ENCODE peak calls at places on chromosome 7, in four cellular contexts. O is mesendoderm, Q is trophoblast cell, H is IMR-90. Z is an unnamed sample.
A peak's percentile ranks its signal among the peaks of the same experiment; 100 is the strongest.

GRCh38 chr7:145845345-145845744 is 271.3 kb upstream of the CNTNAP2 start:
- DNase-seq in H (no peak), Q (no peak), O (no peak), Z (no peak)

GRCh38 chr7:20301311-20301939 is 29.3 kb upstream of the ITGB8 start:
- DNase-seq in O (no peak), Q (peak; percentile 29), H (peak; percentile 75), Z (no peak)

GRCh38 chr7:100219271-100219737 is 445 bp upstream of the PVRIG start:
- DNase-seq in H (no peak), O (no peak), Q (no peak), Z (no peak)

GRCh38 chr7:132791036-132791435 is 214.8 kb upstream of the PLXNA4 start:
- DNase-seq in O (no peak), Q (no peak), H (no peak), Z (no peak)

GRCh38 chr7:98178321-98178720 is 32.9 kb upstream of the BHLHA15 start:
- DNase-seq in O (no peak), Q (peak; percentile 75), H (no peak), Z (no peak)

GRCh38 chr7:2734761-2735571 is 47.0 kb downstream of the AMZ1 start:
- DNase-seq in H (no peak), Q (no peak), O (no peak), Z (no peak)

GRCh38 chr7:66748791-66749190 is 8.3 kb downstream of the RABGEF1 start:
- DNase-seq in O (no peak), H (no peak), Q (no peak), Z (no peak)

GRCh38 chr7:44438851-44439250 is 51.6 kb downstream of the NUDCD3 start:
- DNase-seq in Q (no peak), H (peak; percentile 43), O (no peak), Z (no peak)

GRCh38 chr7:98935811-98936210 is 57.5 kb downstream of the TRRAP start:
- DNase-seq in Q (no peak), H (peak; percentile 68), O (no peak), Z (no peak)

GRCh38 chr7:33725111-33725510 is 180.2 kb upstream of the BMPER start:
- DNase-seq in H (no peak), Q (no peak), O (peak; percentile 74), Z (no peak)

GRCh38 chr7:158646766-158647474 is 57.7 kb downstream of the NCAPG2 start:
- DNase-seq in Q (no peak), O (peak; percentile 45), H (no peak), Z (no peak)

GRCh38 chr7:51350195-51350896 is 33.7 kb upstream of the COBL start:
- DNase-seq in H (no peak), Q (peak; percentile 40), O (no peak), Z (no peak)

GRCh38 chr7:95470452-95470851 is 15.3 kb upstream of the ASB4 start:
- DNase-seq in O (peak; percentile 38), Q (no peak), H (peak; percentile 16), Z (no peak)

GRCh38 chr7:129553861-129554530 is 51.7 kb downstream of the SMKR1 start:
- DNase-seq in O (no peak), Q (no peak), H (peak; percentile 64), Z (no peak)

GRCh38 chr7:104859754-104860426 is 154.1 kb upstream of the KMT2E start:
- DNase-seq in O (no peak), H (no peak), Q (no peak), Z (no peak)

GRCh38 chr7:106659963-106660861 is 746 bp downstream of the CCDC71L start:
- DNase-seq in H (peak; percentile 74), Q (peak; percentile 68), O (peak; percentile 93), Z (peak; percentile 77)

GRCh38 chr7:33764752-33765451 is 140.4 kb upstream of the BMPER start:
- DNase-seq in O (peak; percentile 82), H (peak; percentile 93), Q (peak; percentile 93), Z (no peak)

GRCh38 chr7:79436378-79436777 is 17.1 kb downstream of the MAGI2 start:
- DNase-seq in Q (no peak), H (no peak), O (no peak), Z (no peak)

GRCh38 chr7:15305002-15305600 is 256.7 kb downstream of the AGMO start:
- DNase-seq in H (peak; percentile 39), Q (peak; percentile 57), O (peak; percentile 64), Z (peak; percentile 39)

GRCh38 chr7:151056286-151057037 is 1.2 kb downstream of the CDK5 start:
- DNase-seq in Q (peak; percentile 68), H (no peak), O (peak; percentile 60), Z (no peak)

GRCh38 chr7:43834463-43835251 is 34.7 kb downstream of the MRPS24 start:
- DNase-seq in Q (peak; percentile 57), H (peak; percentile 40), O (peak; percentile 10), Z (no peak)

GRCh38 chr7:132650498-132650897 is 74.2 kb upstream of the PLXNA4 start:
- DNase-seq in O (peak; percentile 97), Q (peak; percentile 45), H (peak; percentile 62), Z (no peak)

GRCh38 chr7:99365318-99366141 is 9.0 kb upstream of the ARPC1B start:
- DNase-seq in O (peak; percentile 69), Q (peak; percentile 70), H (no peak), Z (no peak)

GRCh38 chr7:35676211-35676610 is 18.7 kb downstream of the HERPUD2 start:
- DNase-seq in Q (no peak), H (no peak), O (peak; percentile 38), Z (no peak)

GRCh38 chr7:29138588-29138987 is 7.7 kb downstream of the CPVL start:
- DNase-seq in Q (no peak), H (no peak), O (no peak), Z (no peak)

GRCh38 chr7:50068026-50068425 is 25.0 kb downstream of the ZPBP start:
- DNase-seq in H (no peak), O (peak; percentile 42), Q (peak; percentile 56), Z (no peak)

GRCh38 chr7:82443801-82444219 is 233 bp upstream of the CACNA2D1 start:
- DNase-seq in Q (peak; percentile 9), O (peak; percentile 93), H (peak; percentile 91), Z (peak; percentile 59)

GRCh38 chr7:103751476-103751875 is 238.0 kb downstream of the RELN start:
- DNase-seq in H (no peak), O (no peak), Q (no peak), Z (no peak)

GRCh38 chr7:113460067-113460466 is 341.7 kb upstream of the SMIM30 start:
- DNase-seq in H (no peak), Q (no peak), O (no peak), Z (no peak)

GRCh38 chr7:111486472-111487142 is 75.7 kb downstream of the IMMP2L start:
- DNase-seq in Q (peak; percentile 74), O (peak; percentile 35), H (peak; percentile 67), Z (peak; percentile 30)

GRCh38 chr7:31437466-31437865 is 76.4 kb upstream of the ITPRID1 start:
- DNase-seq in O (peak; percentile 73), Q (peak; percentile 88), H (no peak), Z (no peak)

GRCh38 chr7:18927134-18927533 is 190.3 kb downstream of the TWIST1 start:
- DNase-seq in H (peak; percentile 72), O (no peak), Q (no peak), Z (no peak)

DNA sequence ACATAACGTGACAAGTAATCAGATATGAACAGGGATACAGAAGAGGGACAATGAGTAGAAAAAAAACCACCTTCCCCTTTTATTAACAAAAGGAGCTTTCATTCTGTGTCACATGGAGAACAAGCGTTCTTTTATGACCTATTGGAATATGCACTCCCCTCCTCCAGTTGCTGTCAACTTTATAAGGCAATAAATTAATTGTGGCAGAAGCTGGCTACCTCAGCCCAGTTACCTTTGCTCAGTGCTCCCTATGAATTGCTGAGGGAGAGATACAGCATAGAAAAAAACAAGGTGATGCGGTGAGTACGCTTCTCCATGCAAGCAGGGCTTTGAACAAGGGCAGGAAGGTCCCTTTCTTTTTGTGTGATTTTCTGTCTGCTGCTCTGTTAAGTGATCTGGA is at the start of gene MGAM2:
- DNase-seq in Q (no peak), H (no peak), O (no peak), Z (no peak)
- H3K4me2 ChIP-seq in Q (no peak within 1 kb of the TSS), H (no peak within 1 kb of the TSS), O (no peak within 1 kb of the TSS), Z (no peak within 1 kb of the TSS)

GRCh38 chr7:1246170-1246870 is 13.6 kb downstream of the UNCX start:
- DNase-seq in O (no peak), Q (no peak), H (no peak), Z (no peak)
- H4K8ac ChIP-seq in O (no peak overlapping the region), Q (no peak overlapping the region), H (no peak overlapping the region), Z (no peak overlapping the region)

DNA sequence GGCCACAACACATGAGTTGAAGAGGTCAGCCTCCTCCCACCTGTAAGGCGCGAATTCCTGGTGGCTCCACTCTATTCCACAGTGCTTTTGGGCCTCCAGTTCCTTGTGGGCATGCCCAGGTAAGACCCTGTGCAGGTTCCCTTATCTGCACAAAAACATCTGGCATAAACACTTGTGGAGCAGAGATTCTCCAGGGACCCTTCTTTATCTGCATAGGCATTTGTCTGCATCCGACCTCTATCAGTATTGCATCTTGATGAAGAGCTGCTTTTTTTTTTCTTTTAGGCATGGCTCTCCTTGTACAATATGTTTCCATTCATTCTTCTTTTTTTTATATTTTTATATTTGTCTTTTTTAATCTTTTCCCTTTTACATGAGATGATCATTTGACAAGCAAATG is 58.4 kb downstream of the ANKMY2 start:
- DNase-seq in H (no peak), O (no peak), Q (no peak), Z (no peak)
- H3K4me2 ChIP-seq in H (no peak overlapping the region), O (no peak overlapping the region), Q (no peak overlapping the region), Z (no peak overlapping the region)

DNA sequence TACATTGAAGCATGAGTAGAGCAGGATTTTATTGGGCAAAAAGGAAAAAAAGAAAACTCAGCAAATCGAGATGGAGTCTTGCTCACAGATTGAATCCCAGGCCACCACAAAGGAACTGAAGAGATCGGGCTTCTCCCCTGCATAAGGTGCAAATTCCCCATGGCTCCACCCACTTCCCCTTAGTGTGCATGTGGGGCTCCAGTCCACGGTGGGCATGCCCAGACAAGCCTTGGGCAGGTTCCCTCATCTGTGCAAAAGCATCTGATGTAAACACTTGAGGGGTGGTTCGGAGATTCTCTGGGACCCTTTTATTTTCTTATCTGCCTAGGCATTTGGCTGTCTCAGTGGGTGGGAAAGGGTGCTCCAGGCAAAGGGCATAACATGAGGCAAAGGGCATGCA is 150.7 kb downstream of the CFTR start:
- DNase-seq in H (no peak), O (no peak), Q (no peak), Z (no peak)
- H4K8ac ChIP-seq in H (no peak overlapping the region), O (no peak overlapping the region), Q (peak overlapping the region; percentile 53), Z (no peak overlapping the region)

GRCh38 chr7:130987092-130987491 is 253.1 kb upstream of the KLF14 start:
- DNase-seq in H (no peak), O (peak; percentile 71), Q (peak; percentile 74), Z (no peak)

GRCh38 chr7:130986271-130986690 is 252.3 kb upstream of the KLF14 start:
- DNase-seq in Q (no peak), O (no peak), H (no peak), Z (no peak)

GRCh38 chr7:130982160-130982638 is 248.2 kb upstream of the KLF14 start:
- DNase-seq in H (peak; percentile 59), Q (peak; percentile 78), O (peak; percentile 73), Z (peak; percentile 8)

GRCh38 chr7:130985361-130985760 is 251.4 kb upstream of the KLF14 start:
- DNase-seq in Q (no peak), O (no peak), H (no peak), Z (no peak)

DNA sequence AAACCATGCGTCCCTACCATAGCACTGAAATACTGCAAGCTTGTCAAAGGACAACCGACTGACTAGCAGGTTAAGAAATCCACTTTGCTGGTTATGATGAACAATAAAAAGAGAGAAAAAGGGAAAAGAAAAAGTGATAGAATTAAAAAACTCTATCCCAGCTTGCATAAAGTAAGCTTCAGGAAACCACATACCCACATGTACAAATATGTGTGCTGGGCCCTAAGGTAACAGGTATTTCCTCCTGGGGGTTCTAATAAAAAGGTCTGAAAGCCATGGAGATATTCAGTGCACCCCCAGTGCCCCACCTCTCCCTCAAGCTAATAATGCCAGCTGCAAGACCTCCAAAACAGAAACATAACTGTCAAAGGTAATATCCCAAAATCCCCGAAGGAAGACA is 248.6 kb upstream of the KLF14 start:
- DNase-seq in Q (no peak), H (no peak), O (no peak), Z (no peak)
- H3K4me2 ChIP-seq in Q (no peak overlapping the region), H (no peak overlapping the region), O (no peak overlapping the region), Z (no peak overlapping the region)

GRCh38 chr7:23020742-23021401 is 6.9 kb upstream of the HYCC1 start:
- DNase-seq in Q (peak; percentile 31), O (no peak), H (peak; percentile 88), Z (no peak)
- H4K8ac ChIP-seq in Q (no peak overlapping the region), O (no peak overlapping the region), H (peak overlapping the region; percentile 29), Z (no peak overlapping the region)